ENCODE peak calls at places on chromosome 22, in six cellular contexts. J is heart right ventricle, P is left ventricle myocardium inferior, C is colonic mucosa, I is sigmoid colon, H is fibroblast of lung. G is an unnamed sample. For H3K27me3, the result is how much of the 10 kb centered on the place peaks cover.

GRCh38 chr22:17213976-17214375 is 5.3 kb downstream of the ADA2 start:
- DNase-seq in J (peak), P (peak), C (peak), I (peak), H (peak), G (peak)

GRCh38 chr22:36765131-36765942 is 10.6 kb downstream of the IFT27 start:
- DNase-seq in J (no peak), P (no peak), C (no peak), I (peak), H (no peak), G (no peak)

GRCh38 chr22:36510966-36511881 is 4.4 kb upstream of the FOXRED2 start:
- DNase-seq in J (no peak), P (no peak), C (peak), I (no peak), H (peak), G (peak)

GRCh38 chr22:24175160-24175808 is 6.0 kb upstream of the SUSD2 start:
- DNase-seq in J (peak), P (peak), C (peak), I (peak), H (peak), G (peak)

GRCh38 chr22:22756109-22756508 is 111.7 kb downstream of the GGTLC2 start:
- DNase-seq in J (no peak), P (no peak), C (no peak), I (no peak), H (no peak), G (no peak)

GRCh38 chr22:42901790-42902508 is 44.9 kb upstream of the ARFGAP3 start:
- DNase-seq in J (peak), P (peak), C (no peak), I (no peak), H (no peak), G (no peak)

GRCh38 chr22:41862160-41862529 is 29.2 kb downstream of the SREBF2 start:
- DNase-seq in J (no peak), P (no peak), C (no peak), I (no peak), H (peak), G (no peak)

GRCh38 chr22:25083414-25084166 is 116.1 kb upstream of the CRYBB3 start:
- DNase-seq in J (no peak), P (no peak), C (no peak), I (no peak), H (no peak), G (no peak)

GRCh38 chr22:28329582-28330073 is 350.0 kb downstream of the TTC28 start:
- DNase-seq in J (no peak), P (no peak), C (no peak), I (no peak), H (peak), G (no peak)

DNA sequence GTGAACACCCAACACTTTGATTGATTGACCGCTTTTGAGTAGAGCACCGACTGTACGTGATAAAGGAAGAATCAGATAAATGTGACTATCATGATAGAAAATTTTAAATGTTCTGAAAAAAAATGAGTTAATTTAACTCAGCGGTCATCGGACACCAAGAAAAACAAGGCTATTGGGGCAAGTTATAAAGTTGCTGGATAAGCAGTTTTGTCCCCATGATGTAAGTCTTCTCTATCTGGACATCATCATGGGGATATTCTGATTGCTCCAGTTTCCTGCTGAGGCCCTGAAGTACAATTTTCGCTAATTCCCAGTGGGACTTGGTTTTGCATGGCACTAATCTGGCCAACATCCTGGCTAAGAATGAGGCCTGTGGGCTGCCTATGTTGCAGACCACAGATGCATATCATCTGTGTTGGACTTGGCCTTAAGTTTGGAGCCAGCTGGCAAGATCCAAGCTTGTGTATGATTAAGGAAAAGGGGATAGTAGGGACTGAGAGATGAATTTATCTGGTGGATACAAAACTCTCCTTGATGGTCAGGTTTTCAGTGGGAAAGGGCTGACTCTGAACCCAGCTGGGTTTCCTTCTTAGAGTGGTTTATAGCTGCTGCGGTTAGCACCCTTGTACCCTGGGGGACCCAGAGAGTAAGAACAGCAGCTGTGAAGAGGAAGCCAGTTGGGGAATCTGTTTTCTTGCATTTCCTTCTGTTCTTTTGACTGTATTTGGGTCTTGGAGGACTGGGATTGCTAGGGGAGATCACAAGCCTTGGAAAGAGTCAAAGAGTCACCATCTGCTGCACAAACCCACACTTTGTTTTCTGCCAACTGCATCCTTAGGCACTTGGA is 118.3 kb downstream of the SEZ6L start:
- DNase-seq in J (no peak), P (no peak), C (no peak), I (no peak), H (no peak), G (no peak)
- H3K27me3 ChIP-seq in J (under half), P (half or more), C (under half), I (under half), H (under half), G (under half)

GRCh38 chr22:46895753-46896152 is 133.3 kb downstream of the TBC1D22A start:
- DNase-seq in J (no peak), P (no peak), C (no peak), I (no peak), H (no peak), G (no peak)

GRCh38 chr22:46894081-46894671 is 131.7 kb downstream of the TBC1D22A start:
- DNase-seq in J (peak), P (no peak), C (no peak), I (no peak), H (peak), G (no peak)

GRCh38 chr22:46896166-46896565 is 133.7 kb downstream of the TBC1D22A start:
- DNase-seq in J (no peak), P (no peak), C (no peak), I (no peak), H (no peak), G (no peak)

GRCh38 chr22:46893281-46894020 is 131.0 kb downstream of the TBC1D22A start:
- DNase-seq in J (no peak), P (no peak), C (no peak), I (no peak), H (no peak), G (no peak)

DNA sequence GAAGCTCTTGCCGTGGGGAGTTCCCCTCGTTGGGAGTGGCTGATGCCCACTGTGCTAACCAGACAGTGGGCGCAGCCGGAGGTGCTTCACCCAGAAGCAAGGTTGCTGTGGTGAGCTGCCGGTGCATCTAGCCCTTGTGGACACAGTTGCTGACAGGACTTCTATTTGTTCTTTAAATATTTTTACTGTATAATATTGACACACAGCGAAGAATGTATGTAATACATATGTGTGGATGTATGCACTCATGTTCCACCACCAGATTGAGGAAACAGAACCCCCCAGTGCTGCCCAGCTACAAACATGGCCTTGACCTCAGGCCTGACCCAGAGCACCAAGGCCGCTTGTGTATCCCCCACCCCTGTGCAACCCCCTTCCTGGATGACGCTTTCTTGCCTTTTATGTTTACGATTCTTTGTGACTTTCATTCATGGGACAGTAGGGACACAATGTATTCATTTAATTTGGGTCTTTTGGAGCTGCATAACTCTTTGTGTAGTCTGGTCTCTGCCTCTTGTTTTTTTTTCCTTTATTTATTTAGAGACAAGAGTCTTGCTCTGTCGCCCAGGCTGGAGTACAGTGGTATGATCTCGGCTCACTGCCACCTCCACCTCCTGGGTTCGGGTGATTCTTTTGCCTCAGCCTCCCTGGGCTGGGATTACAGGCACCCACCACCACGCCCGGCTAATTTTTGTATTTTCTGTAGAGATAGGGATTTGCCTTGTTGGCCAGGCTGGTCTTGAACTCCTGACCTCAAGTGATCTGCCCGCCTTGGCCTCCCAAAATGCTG is 132.6 kb downstream of the TBC1D22A start:
- DNase-seq in J (no peak), P (no peak), C (no peak), I (no peak), H (no peak), G (no peak)
- H3K27ac ChIP-seq in J (peak), P (peak), C (no peak), I (peak), H (no peak), G (no peak)

GRCh38 chr22:39943366-39943765 is 16.8 kb upstream of the TMA7B start:
- DNase-seq in J (no peak), P (no peak), C (no peak), I (no peak), H (no peak), G (no peak)
- TF ChIP-seq CTCF in J (no peak), P (no peak), C (no peak), I (no peak), H (no peak), G (peak)

GRCh38 chr22:20661473-20661872 is 112.4 kb upstream of the SERPIND1 start:
- DNase-seq in J (no peak), P (no peak), C (no peak), I (no peak), H (no peak), G (no peak)
- H3K27me3 ChIP-seq in J (under half), P (under half), C (under half), I (under half), H (under half), G (under half)

DNA sequence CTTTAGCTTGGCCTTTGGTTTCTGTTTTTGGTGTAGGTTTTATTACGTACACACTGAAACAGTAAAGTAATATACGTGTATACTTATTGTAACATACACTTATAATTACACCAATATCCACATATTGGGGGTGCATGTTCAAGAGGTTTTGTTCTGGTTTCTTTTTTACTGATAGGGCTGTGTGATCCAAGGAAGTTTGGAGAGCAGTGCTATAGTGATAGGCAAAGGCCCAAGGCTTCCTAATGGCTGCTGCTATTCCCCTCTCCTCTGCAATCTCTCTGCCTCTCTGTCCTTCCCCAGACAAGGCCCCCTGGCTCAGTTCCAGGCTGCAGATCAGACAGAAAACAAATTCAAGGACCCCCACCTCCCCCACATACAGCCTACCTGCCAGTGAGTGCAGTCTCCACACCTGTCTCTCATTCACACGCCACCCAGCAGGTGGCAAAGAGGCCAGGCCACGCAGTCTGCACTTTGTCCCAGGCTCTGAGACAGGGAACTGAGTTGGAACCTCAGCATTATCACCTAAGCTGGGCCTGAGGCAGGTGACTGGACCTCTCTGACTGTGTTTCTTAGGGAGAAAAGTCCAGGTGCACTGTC is 15.1 kb downstream of the TMEM184B start:
- DNase-seq in J (no peak), P (no peak), C (peak), I (no peak), H (no peak), G (no peak)
- H3K27ac ChIP-seq in J (peak), P (peak), C (peak), I (peak), H (peak), G (peak)

DNA sequence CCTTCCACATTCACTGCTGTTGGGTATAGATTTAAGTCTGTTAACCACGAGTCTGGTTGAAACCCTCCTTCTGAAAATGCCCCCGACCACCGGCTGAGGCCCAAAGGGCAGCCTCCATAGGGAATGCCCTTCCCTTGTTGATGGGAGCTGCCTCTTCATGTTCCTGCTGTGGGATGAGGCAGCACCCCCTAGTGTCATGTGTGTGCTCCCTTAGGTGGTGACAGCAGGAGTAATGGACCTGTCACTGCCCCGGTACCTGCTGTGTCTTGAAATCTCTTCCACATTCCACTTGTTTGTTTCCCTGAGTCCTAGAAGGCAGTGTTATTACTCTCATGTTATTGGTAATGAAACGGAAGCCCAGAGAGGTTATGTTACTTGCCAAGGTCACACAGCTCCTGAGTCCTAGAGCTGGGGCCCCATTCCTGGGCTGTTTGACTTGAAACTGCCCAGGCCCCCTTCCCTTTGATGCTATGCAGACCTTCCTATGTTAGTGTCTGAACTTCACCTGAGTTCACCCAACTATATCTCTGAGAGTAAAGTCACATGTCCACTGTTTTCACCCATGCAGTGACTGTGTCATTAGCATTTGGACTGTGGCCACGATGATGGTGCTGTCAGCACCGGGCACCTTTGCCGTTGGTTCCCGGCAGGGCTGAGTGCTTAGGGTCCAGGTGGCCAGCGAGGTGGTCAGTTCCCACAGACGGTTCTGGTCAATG is 234.3 kb downstream of the TBC1D22A start:
- DNase-seq in J (no peak), P (no peak), C (no peak), I (peak), H (no peak), G (no peak)
- TF ChIP-seq CTCF in J (peak), P (peak), C (no peak), I (no peak), H (no peak), G (peak)

GRCh38 chr22:49100316-49100715 is 727.4 kb downstream of the BRD1 start:
- DNase-seq in J (no peak), P (no peak), C (no peak), I (no peak), H (no peak), G (no peak)

GRCh38 chr22:49101225-49101624 is 726.4 kb downstream of the BRD1 start:
- DNase-seq in J (no peak), P (no peak), C (no peak), I (no peak), H (no peak), G (no peak)

GRCh38 chr22:49101873-49102272 is 725.8 kb downstream of the BRD1 start:
- DNase-seq in J (no peak), P (no peak), C (no peak), I (peak), H (no peak), G (no peak)

GRCh38 chr22:49099496-49100124 is 728.1 kb downstream of the BRD1 start:
- DNase-seq in J (no peak), P (no peak), C (no peak), I (no peak), H (no peak), G (peak)

DNA sequence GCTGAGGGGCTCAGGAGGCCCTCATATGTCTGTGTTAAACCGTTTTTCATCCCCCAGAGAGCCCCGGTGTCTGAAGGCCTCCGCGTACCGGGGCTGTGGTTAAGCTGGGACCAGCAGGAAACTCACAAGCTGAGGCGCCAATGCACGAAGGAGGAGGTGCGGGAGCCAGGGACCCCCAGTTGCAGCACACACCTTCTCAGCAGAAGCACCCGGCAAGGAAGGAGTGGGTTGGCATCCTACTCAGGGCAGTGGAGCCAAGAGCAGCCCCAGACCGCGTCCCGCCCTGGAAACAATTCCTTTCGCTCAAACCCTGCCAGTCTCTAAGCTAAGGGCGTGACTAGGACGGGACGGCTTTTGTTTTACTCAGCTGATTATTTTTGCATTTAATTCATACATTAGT is 726.9 kb downstream of the BRD1 start:
- DNase-seq in J (no peak), P (no peak), C (no peak), I (no peak), H (no peak), G (no peak)
- H3K27me3 ChIP-seq in J (under half), P (half or more), C (under half), I (under half), H (under half), G (under half)